ENCODE peak calls at places on chromosomes 4 and X, in five cellular contexts. J is neuronal stem cell, E is mesendoderm, Z is IMR-90, O is H1. L is an unnamed sample.

GRCh38 chr4:73705056-73705432 is 35.3 kb upstream of the CXCL8 start:
- DNase-seq in Z (peak), O (no peak), J (no peak), E (peak), L (no peak)

GRCh38 chr4:8502836-8503585 is 62.4 kb downstream of the TRMT44 start:
- DNase-seq in Z (no peak), E (peak), J (no peak), O (no peak), L (peak)

GRCh38 chrX:57453901-57454300 is 137.9 kb upstream of the ZXDB start:
- DNase-seq in Z (peak), O (no peak), J (no peak), E (peak), L (peak)

GRCh38 chr4:57499786-57500185 is 389.6 kb upstream of the IGFBP7 start:
- DNase-seq in O (no peak), J (no peak), Z (no peak), E (no peak), L (peak)

GRCh38 chr4:472881-473574 is 25.9 kb downstream of the ZNF721 start:
- DNase-seq in J (no peak), E (peak), O (no peak), Z (peak), L (no peak)

GRCh38 chr4:86594559-86595425 is 677 bp downstream of the PTPN13 start:
- DNase-seq in O (peak), E (peak), J (peak), Z (peak), L (peak)

GRCh38 chrX:101617211-101618191 is at the start of gene ARMCX6:
- DNase-seq in Z (peak), E (peak), O (peak), J (peak), L (peak)

GRCh38 chr4:6910960-6911874 is 1.6 kb downstream of the TBC1D14 start:
- DNase-seq in O (no peak), J (no peak), Z (no peak), E (no peak), L (no peak)

GRCh38 chr4:124262211-124263179 is 450.0 kb downstream of the ANKRD50 start:
- DNase-seq in Z (peak), E (peak), O (peak), J (peak), L (peak)

GRCh38 chr4:168394556-168394955 is 76.0 kb upstream of the DDX60 start:
- DNase-seq in Z (no peak), J (no peak), E (no peak), O (no peak), L (no peak)

GRCh38 chrX:110665636-110666035 is 130.0 kb downstream of the CHRDL1 start:
- DNase-seq in Z (peak), E (peak), O (peak), J (no peak), L (no peak)

GRCh38 chr4:7845493-7846124 is 94.1 kb downstream of the AFAP1 start:
- DNase-seq in E (peak), Z (no peak), O (peak), J (no peak), L (no peak)

GRCh38 chr4:186900980-186901379 is 177.3 kb upstream of the FAT1 start:
- DNase-seq in J (no peak), Z (no peak), O (no peak), E (no peak), L (no peak)

GRCh38 chr4:180120114-180120513 is 2123.1 kb upstream of the TENM3 start:
- DNase-seq in O (no peak), J (no peak), E (no peak), Z (peak), L (no peak)

GRCh38 chr4:187167126-187167525 is 443.5 kb upstream of the FAT1 start:
- DNase-seq in Z (no peak), O (no peak), J (no peak), E (no peak), L (peak)

GRCh38 chr4:139817657-139818452 is 152.2 kb downstream of the MGST2 start:
- DNase-seq in E (no peak), Z (no peak), O (no peak), J (no peak), L (no peak)

GRCh38 chr4:183905081-183905592 is at the start of gene STOX2:
- DNase-seq in Z (peak), O (peak), E (peak), J (peak), L (peak)

GRCh38 chr4:176534566-176534965 is 214.8 kb downstream of the SPCS3 start:
- DNase-seq in Z (peak), O (no peak), J (no peak), E (peak), L (no peak)

GRCh38 chrX:67555578-67556203 is 11.9 kb downstream of the AR start:
- DNase-seq in Z (peak), J (no peak), O (peak), E (peak), L (peak)

GRCh38 chr4:84782517-84782916 is 184.0 kb downstream of the WDFY3 start:
- DNase-seq in J (no peak), O (no peak), Z (no peak), E (no peak), L (no peak)

GRCh38 chr4:99395595-99396364 is 39.4 kb downstream of the ADH7 start:
- DNase-seq in O (no peak), E (no peak), J (no peak), Z (peak), L (no peak)

GRCh38 chr4:175166020-175166419 is 247.9 kb downstream of the ADAM29 start:
- DNase-seq in O (no peak), E (no peak), Z (no peak), J (no peak), L (no peak)

GRCh38 chr4:127400736-127401346 is 231.9 kb upstream of the INTU start:
- DNase-seq in Z (peak), O (peak), J (peak), E (peak), L (peak)

GRCh38 chr4:54716478-54717065 is 58.8 kb downstream of the KIT start:
- DNase-seq in O (no peak), E (no peak), J (no peak), Z (no peak), L (no peak)

GRCh38 chr4:144634978-144635747 is 10.8 kb upstream of the HHIP start:
- DNase-seq in J (no peak), O (no peak), Z (no peak), E (no peak), L (no peak)

GRCh38 chr4:159101983-159102622 is 776 bp upstream of the RAPGEF2 start:
- DNase-seq in Z (no peak), O (no peak), E (peak), J (no peak), L (peak)

GRCh38 chr4:183876268-183876934 is 28.7 kb upstream of the STOX2 start:
- DNase-seq in Z (peak), O (no peak), J (no peak), E (no peak), L (peak)

GRCh38 chr4:153950100-153950979 is 161.5 kb upstream of the SFRP2 start:
- DNase-seq in J (no peak), E (no peak), O (no peak), Z (no peak), L (no peak)

GRCh38 chr4:136319789-136320470 is 1212.4 kb downstream of the PCDH18 start:
- DNase-seq in Z (peak), E (peak), O (no peak), J (no peak), L (peak)

DNA sequence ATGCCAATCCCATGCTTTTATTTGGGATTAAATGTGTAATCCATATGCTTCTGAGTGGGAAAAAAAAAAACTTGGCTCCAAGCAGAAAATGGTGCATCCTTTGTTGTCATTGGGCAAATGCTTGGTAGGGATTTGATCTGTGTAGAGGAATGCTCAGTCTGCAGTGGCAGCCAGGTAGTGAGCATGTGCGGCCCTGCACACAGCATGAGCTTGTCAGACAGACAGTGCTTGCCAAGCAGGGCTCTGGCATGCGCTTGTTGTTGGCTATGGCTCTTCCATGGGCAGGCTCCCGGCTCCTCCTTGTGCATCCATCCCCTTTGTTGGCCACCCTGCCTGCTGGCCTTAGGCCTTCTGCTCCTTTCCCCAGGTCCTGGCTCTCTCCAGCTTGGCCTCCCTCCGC is 130.3 kb downstream of the GPR143 start:
- DNase-seq in O (no peak), Z (no peak), J (no peak), E (no peak), L (no peak)
- H3K27ac ChIP-seq in O (no peak), Z (no peak), J (no peak), E (no peak), L (no peak)

DNA sequence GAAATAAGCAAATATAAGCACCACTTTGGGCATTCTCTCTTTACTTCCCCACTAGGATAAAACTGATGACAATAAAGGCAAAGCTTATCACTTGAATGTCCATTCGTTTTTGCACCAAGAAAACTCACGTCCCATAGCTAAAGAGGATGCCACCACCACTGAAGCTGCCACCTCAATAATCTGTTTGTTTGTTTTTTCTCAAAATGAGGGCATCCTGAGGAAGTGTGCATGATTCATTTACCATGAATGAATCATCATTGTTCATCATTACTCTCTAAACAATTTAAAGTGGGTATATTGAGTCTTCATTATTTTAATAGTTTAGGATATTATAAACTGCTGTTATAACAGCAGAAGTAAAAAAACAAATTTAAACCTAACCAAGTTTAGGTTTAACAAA is 168.2 kb downstream of the DCTD start:
- DNase-seq in O (no peak), J (no peak), E (no peak), Z (peak), L (no peak)
- H4K8ac ChIP-seq in O (no peak), J (no peak), E (no peak), Z (no peak), L (no peak)

DNA sequence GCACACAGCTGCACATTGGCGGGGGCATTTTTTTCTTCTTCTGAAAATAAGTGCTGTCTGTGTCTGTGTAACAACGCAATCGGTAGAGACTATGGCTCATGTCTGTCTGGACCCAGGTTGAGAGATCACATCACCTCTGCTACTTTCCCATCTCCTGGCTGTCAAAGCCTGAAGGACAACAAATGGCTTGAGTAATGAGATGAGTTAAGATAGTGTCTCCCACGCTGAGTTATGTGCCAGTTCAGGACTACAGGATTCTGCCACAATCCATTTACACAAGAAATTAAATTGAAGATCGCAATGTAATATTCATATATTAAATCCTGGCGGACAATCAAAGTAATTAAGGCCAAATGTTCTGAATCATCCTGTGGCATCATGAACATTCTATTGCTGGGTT is 16.5 kb upstream of the ARHGAP36 start:
- DNase-seq in J (no peak), E (no peak), Z (no peak), O (no peak), L (no peak)
- H3K27ac ChIP-seq in J (no peak), E (no peak), Z (no peak), O (no peak), L (no peak)

DNA sequence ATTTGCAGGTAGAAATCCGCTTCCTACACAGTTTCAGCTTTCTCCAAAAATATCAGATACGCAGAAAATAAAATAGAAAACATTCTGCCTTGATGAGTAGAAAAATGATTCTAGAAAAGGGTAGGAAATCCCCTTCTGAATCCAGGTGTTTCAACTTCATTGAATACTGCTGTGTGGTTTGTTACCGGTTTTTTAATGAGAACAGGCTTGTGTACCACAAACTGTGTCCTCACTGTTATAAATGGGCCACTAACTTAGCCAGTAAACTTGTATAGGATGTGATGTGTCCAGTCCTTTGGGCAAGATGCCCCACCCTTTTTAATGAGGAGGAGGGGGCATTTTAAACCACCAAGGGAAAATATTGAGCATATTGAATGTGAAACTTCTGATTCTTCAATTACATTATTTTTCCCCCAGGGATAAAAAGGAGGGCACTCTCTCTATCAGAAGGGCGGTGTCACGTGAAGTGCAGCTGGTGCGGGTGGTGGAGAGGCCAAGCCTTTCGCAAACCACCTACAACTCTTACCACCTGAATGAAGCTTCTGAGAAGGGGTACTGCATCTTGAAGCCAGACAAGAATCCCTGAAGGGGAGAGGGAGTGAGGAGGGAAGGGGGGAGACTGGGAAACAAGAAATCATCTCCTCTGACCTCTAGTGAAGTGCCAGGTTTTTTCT is 4.5 kb downstream of the CXXC4 start:
- DNase-seq in E (peak), O (peak), Z (no peak), J (no peak), L (no peak)
- H4K8ac ChIP-seq in E (no peak), O (no peak), Z (no peak), J (no peak), L (peak)

GRCh38 chr4:111128327-111128726 is 505.4 kb upstream of the PITX2 start:
- DNase-seq in O (no peak), J (no peak), E (no peak), Z (peak), L (no peak)
- H3K27ac ChIP-seq in O (no peak), J (no peak), E (no peak), Z (no peak), L (no peak)

GRCh38 chrX:40006025-40007017 is 91.4 kb downstream of the BCOR start:
- DNase-seq in O (peak), Z (no peak), J (no peak), E (peak), L (peak)
- H4K8ac ChIP-seq in O (peak), Z (no peak), J (no peak), E (no peak), L (peak)

GRCh38 chr4:18319456-18319855 is 297.9 kb upstream of the LCORL start:
- DNase-seq in Z (no peak), E (no peak), J (no peak), O (no peak), L (peak)
- H3K27ac ChIP-seq in Z (no peak), E (no peak), J (no peak), O (no peak), L (no peak)

GRCh38 chrX:154545673-154546274 is 872 bp downstream of the G6PD start:
- DNase-seq in Z (no peak), E (no peak), O (no peak), J (no peak), L (no peak)

GRCh38 chrX:154547245-154548027 is at the start of gene IKBKG:
- DNase-seq in J (peak), E (peak), O (peak), Z (peak), L (peak)

GRCh38 chrX:154544885-154545284 is 1.8 kb downstream of the G6PD start:
- DNase-seq in O (no peak), E (no peak), J (no peak), Z (no peak), L (no peak)

GRCh38 chrX:154548028-154548316 is 552 bp downstream of the IKBKG start:
- DNase-seq in Z (peak), J (no peak), O (no peak), E (no peak), L (no peak)

DNA sequence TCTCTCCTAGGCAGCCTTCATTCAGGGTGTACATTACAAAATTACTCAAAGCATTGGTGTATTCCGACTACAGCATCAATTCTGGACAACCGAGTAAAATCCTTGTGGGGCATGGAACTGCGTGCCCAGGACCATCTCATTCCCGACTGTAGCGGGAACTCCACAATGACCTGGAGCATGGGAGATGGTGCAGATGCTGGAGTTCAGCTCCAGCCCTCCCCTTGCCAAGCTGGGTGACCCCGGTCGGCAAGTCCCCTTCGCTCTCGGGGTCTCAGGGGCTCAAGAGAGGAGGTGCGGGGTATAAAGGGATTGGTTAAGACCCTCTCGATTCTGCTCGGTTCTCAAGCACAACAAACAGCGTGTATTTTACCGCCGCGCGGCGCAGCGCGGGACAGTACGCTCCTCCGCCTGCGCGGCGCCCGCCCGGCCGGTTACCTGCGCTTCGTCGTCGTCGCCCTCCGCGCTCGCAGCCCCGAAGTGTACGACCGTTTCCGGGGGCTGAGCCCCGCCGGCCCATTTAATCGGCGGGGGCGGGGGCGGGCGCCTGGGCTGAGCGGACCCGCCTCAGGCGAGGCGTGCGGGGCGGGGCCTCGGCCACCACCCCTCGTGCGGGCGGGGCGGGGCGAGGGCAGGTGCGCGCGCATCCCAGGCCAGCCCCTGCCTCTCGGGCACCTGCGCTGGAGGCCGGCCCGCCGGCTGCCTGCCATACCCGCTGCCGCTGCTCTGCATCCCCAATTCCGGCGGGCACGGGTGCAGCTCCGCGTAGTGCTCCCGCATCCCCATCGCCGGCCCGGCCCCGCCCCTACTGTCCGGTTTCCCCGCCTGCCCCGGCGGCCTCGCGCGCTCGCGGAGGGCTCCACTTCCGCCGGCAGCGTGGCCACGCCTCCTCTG is at the start of gene G6PD:
- DNase-seq in E (peak), O (peak), J (peak), Z (peak), L (peak)
- H4K8ac ChIP-seq in E (no peak), O (peak), J (no peak), Z (peak), L (peak)

DNA sequence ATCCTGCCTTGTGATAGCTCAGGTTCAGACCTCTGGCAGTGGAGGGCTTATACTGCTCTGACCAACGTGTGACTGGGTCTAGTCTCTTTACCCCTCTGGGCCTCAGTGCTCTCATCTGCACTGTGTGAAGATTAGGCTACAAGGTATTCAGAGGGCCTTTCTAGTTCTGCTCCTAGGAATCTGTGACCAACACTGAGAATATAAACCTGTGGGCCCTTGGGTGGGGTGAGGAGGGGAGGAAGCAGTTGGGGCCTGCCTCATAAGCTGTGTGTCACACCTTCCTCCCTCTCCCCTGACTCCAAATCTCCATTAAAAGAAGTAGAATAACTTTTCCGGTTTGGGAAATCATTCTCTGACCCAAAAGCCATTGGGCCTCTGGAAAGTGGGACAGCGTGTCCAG is 66.3 kb upstream of the MSN start:
- DNase-seq in Z (no peak), E (no peak), J (no peak), O (no peak), L (no peak)
- H3K27ac ChIP-seq in Z (peak), E (no peak), J (no peak), O (no peak), L (no peak)